ENCODE peak calls at places on chromosomes 13 and 19, in eight cellular contexts. One of them, this sample, is unnamed.

GRCh38 chr13:110323172-110323851 is 16.2 kb downstream of the COL4A2 start:
- DNase-seq in pancreas: no peak
- DNase-seq in AG09319: no peak
- DNase-seq in fibroblast of villous mesenchyme: peak
- DNase-seq in heart right ventricle: no peak
- DNase-seq in endothelial cell of umbilical vein: no peak
- DNase-seq in upper lobe of left lung: no peak
- DNase-seq in heart left ventricle: no peak
- DNase-seq in this sample: no peak

GRCh38 chr13:66992183-66992582 is 238.0 kb downstream of the PCDH9 start:
- DNase-seq in fibroblast of villous mesenchyme: peak
- DNase-seq in upper lobe of left lung: no peak
- DNase-seq in heart right ventricle: no peak
- DNase-seq in AG09319: no peak
- DNase-seq in endothelial cell of umbilical vein: peak
- DNase-seq in pancreas: no peak
- DNase-seq in heart left ventricle: no peak
- DNase-seq in this sample: no peak

GRCh38 chr19:28066988-28067387 is 1146.0 kb downstream of the UQCRFS1 start:
- DNase-seq in heart right ventricle: no peak
- DNase-seq in pancreas: no peak
- DNase-seq in fibroblast of villous mesenchyme: no peak
- DNase-seq in upper lobe of left lung: peak
- DNase-seq in endothelial cell of umbilical vein: no peak
- DNase-seq in AG09319: no peak
- DNase-seq in heart left ventricle: no peak
- DNase-seq in this sample: no peak

GRCh38 chr19:38032951-38033350 is 125.9 kb downstream of the SIPA1L3 start:
- DNase-seq in pancreas: no peak
- DNase-seq in endothelial cell of umbilical vein: no peak
- DNase-seq in heart right ventricle: no peak
- DNase-seq in heart left ventricle: no peak
- DNase-seq in fibroblast of villous mesenchyme: peak
- DNase-seq in AG09319: no peak
- DNase-seq in upper lobe of left lung: no peak
- DNase-seq in this sample: no peak

GRCh38 chr13:34294483-34295129 is 476.7 kb downstream of the RFC3 start:
- DNase-seq in pancreas: no peak
- DNase-seq in heart left ventricle: peak
- DNase-seq in fibroblast of villous mesenchyme: no peak
- DNase-seq in AG09319: no peak
- DNase-seq in endothelial cell of umbilical vein: no peak
- DNase-seq in heart right ventricle: peak
- DNase-seq in upper lobe of left lung: no peak
- DNase-seq in this sample: no peak

GRCh38 chr13:32284927-32285632 is 30.1 kb downstream of the ZAR1L start:
- DNase-seq in AG09319: no peak
- DNase-seq in heart left ventricle: peak
- DNase-seq in heart right ventricle: no peak
- DNase-seq in endothelial cell of umbilical vein: peak
- DNase-seq in upper lobe of left lung: no peak
- DNase-seq in pancreas: no peak
- DNase-seq in fibroblast of villous mesenchyme: peak
- DNase-seq in this sample: no peak

GRCh38 chr13:31887311-31887710 is 144.3 kb upstream of the FRY start:
- DNase-seq in AG09319: peak
- DNase-seq in endothelial cell of umbilical vein: no peak
- DNase-seq in pancreas: no peak
- DNase-seq in heart right ventricle: no peak
- DNase-seq in fibroblast of villous mesenchyme: peak
- DNase-seq in upper lobe of left lung: no peak
- DNase-seq in heart left ventricle: no peak
- DNase-seq in this sample: no peak

GRCh38 chr13:107867701-107868661 is 347.4 kb downstream of the LIG4 start:
- DNase-seq in heart left ventricle: no peak
- DNase-seq in AG09319: no peak
- DNase-seq in fibroblast of villous mesenchyme: peak
- DNase-seq in upper lobe of left lung: peak
- DNase-seq in pancreas: peak
- DNase-seq in endothelial cell of umbilical vein: peak
- DNase-seq in heart right ventricle: peak
- DNase-seq in this sample: peak

GRCh38 chr13:35530147-35530546 is 53.7 kb upstream of the MAB21L1 start:
- DNase-seq in fibroblast of villous mesenchyme: no peak
- DNase-seq in pancreas: no peak
- DNase-seq in upper lobe of left lung: peak
- DNase-seq in heart left ventricle: peak
- DNase-seq in endothelial cell of umbilical vein: no peak
- DNase-seq in heart right ventricle: peak
- DNase-seq in AG09319: no peak
- DNase-seq in this sample: no peak

GRCh38 chr13:113547248-113547971 is 37.1 kb upstream of the TFDP1 start:
- DNase-seq in heart left ventricle: peak
- DNase-seq in upper lobe of left lung: no peak
- DNase-seq in AG09319: no peak
- DNase-seq in pancreas: no peak
- DNase-seq in endothelial cell of umbilical vein: peak
- DNase-seq in heart right ventricle: no peak
- DNase-seq in fibroblast of villous mesenchyme: peak
- DNase-seq in this sample: no peak

GRCh38 chr19:55384576-55385235 is 614 bp upstream of the TMEM238 start:
- DNase-seq in endothelial cell of umbilical vein: no peak
- DNase-seq in pancreas: no peak
- DNase-seq in fibroblast of villous mesenchyme: no peak
- DNase-seq in AG09319: no peak
- DNase-seq in upper lobe of left lung: no peak
- DNase-seq in heart left ventricle: no peak
- DNase-seq in heart right ventricle: peak
- DNase-seq in this sample: no peak

GRCh38 chr19:4058696-4059492 is 7.8 kb downstream of the ZBTB7A start:
- DNase-seq in upper lobe of left lung: peak
- DNase-seq in heart right ventricle: no peak
- DNase-seq in fibroblast of villous mesenchyme: no peak
- DNase-seq in pancreas: no peak
- DNase-seq in endothelial cell of umbilical vein: no peak
- DNase-seq in heart left ventricle: no peak
- DNase-seq in AG09319: no peak
- DNase-seq in this sample: no peak

DNA sequence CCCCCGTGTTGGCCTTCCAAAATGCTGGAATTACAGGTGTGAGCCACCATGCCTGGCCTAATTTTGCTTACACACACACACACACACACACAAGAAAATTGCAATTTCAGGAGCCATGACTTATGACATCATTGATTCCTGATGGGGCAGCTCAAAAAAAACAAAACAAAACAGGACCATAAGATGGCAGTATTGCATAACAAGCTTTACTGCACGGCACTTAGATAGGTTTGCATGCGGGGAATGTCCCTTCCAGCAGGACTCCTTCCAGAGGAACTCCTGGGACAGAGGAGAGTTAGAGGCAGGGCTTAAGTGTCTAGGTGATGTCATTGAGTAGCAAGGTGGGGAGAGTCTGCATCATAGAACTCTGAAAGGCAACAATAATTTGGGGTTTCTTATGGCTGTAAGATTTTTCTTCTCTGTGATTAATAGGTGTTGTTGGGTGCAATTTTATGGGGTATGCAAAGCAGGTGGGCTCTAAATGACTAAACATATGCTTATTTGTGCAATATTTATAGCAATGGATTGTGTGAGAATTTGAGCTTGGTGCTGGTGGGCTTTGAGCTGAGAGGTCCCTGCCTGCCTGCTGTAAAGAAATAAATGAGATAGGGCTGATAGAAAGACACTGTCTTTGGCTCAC is 9.0 kb upstream of the ACSBG2 start:
- DNase-seq in heart left ventricle: no peak
- DNase-seq in endothelial cell of umbilical vein: peak
- DNase-seq in AG09319: no peak
- DNase-seq in heart right ventricle: no peak
- DNase-seq in fibroblast of villous mesenchyme: peak
- DNase-seq in upper lobe of left lung: no peak
- DNase-seq in pancreas: no peak
- DNase-seq in this sample: no peak
- TF ChIP-seq CTCF in heart left ventricle: no peak
- TF ChIP-seq CTCF in endothelial cell of umbilical vein: peak
- TF ChIP-seq CTCF in AG09319: peak
- TF ChIP-seq CTCF in heart right ventricle: no peak
- TF ChIP-seq CTCF in fibroblast of villous mesenchyme: peak
- TF ChIP-seq CTCF in upper lobe of left lung: peak
- TF ChIP-seq CTCF in pancreas: no peak
- TF ChIP-seq CTCF in this sample: peak

DNA sequence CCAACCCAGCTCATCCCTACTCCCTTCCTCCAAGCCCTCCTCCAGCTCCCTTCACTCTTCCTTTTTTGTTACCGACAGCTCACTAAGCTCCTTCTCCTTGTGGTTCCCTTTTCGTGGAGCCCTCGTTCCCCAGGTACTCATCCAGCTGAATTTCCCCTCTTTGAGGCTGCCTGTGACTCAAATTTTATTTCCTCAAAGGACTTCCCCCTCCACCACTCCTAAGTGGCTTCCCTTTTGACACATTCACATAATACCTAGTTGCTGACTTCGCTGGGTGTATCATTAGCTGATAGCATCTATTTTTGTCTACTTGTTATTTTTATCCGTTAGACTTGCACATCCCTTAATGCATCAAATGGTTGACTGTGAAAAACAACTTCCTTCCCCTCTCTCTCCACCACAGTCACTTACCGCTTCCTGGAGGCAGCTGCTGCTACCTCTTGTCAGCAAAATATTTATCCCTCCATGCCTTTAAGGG is 14.5 kb downstream of the FFAR2 start:
- DNase-seq in heart right ventricle: no peak
- DNase-seq in endothelial cell of umbilical vein: no peak
- DNase-seq in upper lobe of left lung: no peak
- DNase-seq in pancreas: no peak
- DNase-seq in fibroblast of villous mesenchyme: no peak
- DNase-seq in AG09319: no peak
- DNase-seq in heart left ventricle: no peak
- DNase-seq in this sample: no peak
- TF ChIP-seq CTCF in heart right ventricle: no peak
- TF ChIP-seq CTCF in endothelial cell of umbilical vein: no peak
- TF ChIP-seq CTCF in upper lobe of left lung: no peak
- TF ChIP-seq CTCF in pancreas: no peak
- TF ChIP-seq CTCF in fibroblast of villous mesenchyme: no peak
- TF ChIP-seq CTCF in AG09319: no peak
- TF ChIP-seq CTCF in heart left ventricle: no peak
- TF ChIP-seq CTCF in this sample: no peak

GRCh38 chr13:39273953-39274352 is 235.7 kb downstream of the NHLRC3 start:
- DNase-seq in heart right ventricle: no peak
- DNase-seq in endothelial cell of umbilical vein: peak
- DNase-seq in pancreas: no peak
- DNase-seq in fibroblast of villous mesenchyme: peak
- DNase-seq in upper lobe of left lung: no peak
- DNase-seq in AG09319: no peak
- DNase-seq in heart left ventricle: no peak
- DNase-seq in this sample: no peak
- TF ChIP-seq CTCF in heart right ventricle: peak
- TF ChIP-seq CTCF in endothelial cell of umbilical vein: no peak
- TF ChIP-seq CTCF in pancreas: no peak
- TF ChIP-seq CTCF in fibroblast of villous mesenchyme: peak
- TF ChIP-seq CTCF in upper lobe of left lung: no peak
- TF ChIP-seq CTCF in AG09319: peak
- TF ChIP-seq CTCF in heart left ventricle: no peak
- TF ChIP-seq CTCF in this sample: peak

GRCh38 chr13:42633495-42633894 is 59.5 kb downstream of the TNFSF11 start:
- DNase-seq in endothelial cell of umbilical vein: no peak
- DNase-seq in pancreas: no peak
- DNase-seq in upper lobe of left lung: no peak
- DNase-seq in fibroblast of villous mesenchyme: peak
- DNase-seq in AG09319: no peak
- DNase-seq in heart left ventricle: no peak
- DNase-seq in heart right ventricle: no peak
- DNase-seq in this sample: no peak

GRCh38 chr13:42643076-42643475 is 69.1 kb downstream of the TNFSF11 start:
- DNase-seq in heart left ventricle: no peak
- DNase-seq in fibroblast of villous mesenchyme: no peak
- DNase-seq in pancreas: no peak
- DNase-seq in heart right ventricle: no peak
- DNase-seq in AG09319: no peak
- DNase-seq in upper lobe of left lung: peak
- DNase-seq in endothelial cell of umbilical vein: no peak
- DNase-seq in this sample: no peak

DNA sequence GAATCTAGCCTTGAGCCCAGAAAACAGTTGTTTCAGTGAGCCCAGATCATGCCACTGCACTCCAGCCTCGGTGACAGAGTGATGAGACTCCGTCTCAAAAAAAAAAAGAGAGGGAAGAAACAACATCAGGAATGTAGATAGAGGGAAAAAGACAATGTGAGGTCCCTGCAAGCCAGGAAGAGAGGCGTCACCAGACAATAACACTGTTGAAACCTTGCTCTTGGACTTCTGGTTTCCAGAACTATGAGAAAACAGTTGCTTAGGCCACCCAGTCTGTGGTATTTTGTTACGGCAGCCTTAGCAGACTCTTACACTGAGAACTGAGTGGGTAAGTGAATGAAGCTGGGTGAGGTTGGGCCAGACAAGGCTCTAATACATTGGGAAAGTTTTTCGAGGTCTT is 64.1 kb downstream of the TNFSF11 start:
- DNase-seq in AG09319: no peak
- DNase-seq in fibroblast of villous mesenchyme: no peak
- DNase-seq in upper lobe of left lung: no peak
- DNase-seq in pancreas: no peak
- DNase-seq in heart right ventricle: no peak
- DNase-seq in heart left ventricle: no peak
- DNase-seq in endothelial cell of umbilical vein: no peak
- DNase-seq in this sample: no peak
- TF ChIP-seq CTCF in AG09319: no peak
- TF ChIP-seq CTCF in fibroblast of villous mesenchyme: no peak
- TF ChIP-seq CTCF in upper lobe of left lung: no peak
- TF ChIP-seq CTCF in pancreas: no peak
- TF ChIP-seq CTCF in heart right ventricle: no peak
- TF ChIP-seq CTCF in heart left ventricle: no peak
- TF ChIP-seq CTCF in endothelial cell of umbilical vein: no peak
- TF ChIP-seq CTCF in this sample: no peak

GRCh38 chr13:49214917-49215376 is 5.2 kb upstream of the MLNR start:
- DNase-seq in AG09319: no peak
- DNase-seq in endothelial cell of umbilical vein: no peak
- DNase-seq in fibroblast of villous mesenchyme: peak
- DNase-seq in heart left ventricle: peak
- DNase-seq in pancreas: no peak
- DNase-seq in heart right ventricle: peak
- DNase-seq in upper lobe of left lung: no peak
- DNase-seq in this sample: no peak
- TF ChIP-seq CTCF in AG09319: no peak
- TF ChIP-seq CTCF in endothelial cell of umbilical vein: no peak
- TF ChIP-seq CTCF in fibroblast of villous mesenchyme: no peak
- TF ChIP-seq CTCF in heart left ventricle: no peak
- TF ChIP-seq CTCF in pancreas: no peak
- TF ChIP-seq CTCF in heart right ventricle: no peak
- TF ChIP-seq CTCF in upper lobe of left lung: peak
- TF ChIP-seq CTCF in this sample: no peak

GRCh38 chr19:44740351-44740824 is 8.1 kb upstream of the BCL3 start:
- DNase-seq in fibroblast of villous mesenchyme: no peak
- DNase-seq in heart left ventricle: no peak
- DNase-seq in endothelial cell of umbilical vein: no peak
- DNase-seq in heart right ventricle: no peak
- DNase-seq in pancreas: peak
- DNase-seq in upper lobe of left lung: no peak
- DNase-seq in AG09319: no peak
- DNase-seq in this sample: no peak
- TF ChIP-seq CTCF in fibroblast of villous mesenchyme: peak
- TF ChIP-seq CTCF in heart left ventricle: no peak
- TF ChIP-seq CTCF in endothelial cell of umbilical vein: no peak
- TF ChIP-seq CTCF in heart right ventricle: no peak
- TF ChIP-seq CTCF in pancreas: no peak
- TF ChIP-seq CTCF in upper lobe of left lung: no peak
- TF ChIP-seq CTCF in AG09319: peak
- TF ChIP-seq CTCF in this sample: no peak

This sample was measured in type B pancreatic cell.